ENCODE peak calls at places on chromosomes 3 and 15, in six cellular contexts. K, Z, E, U, T and O are unnamed samples.

GRCh38 chr3:55333923-55334322 is 153.2 kb downstream of the WNT5A start:
- DNase-seq in K (peak), Z (no peak), E (no peak), U (no peak), T (peak), O (no peak)

GRCh38 chr15:51724673-51725072 is 12.8 kb downstream of the LYSMD2 start:
- DNase-seq in K (no peak), Z (no peak), E (no peak), U (no peak), T (peak), O (no peak)

GRCh38 chr3:130757751-130758150 is 11.1 kb upstream of the PIK3R4 start:
- DNase-seq in K (no peak), Z (no peak), E (no peak), U (no peak), T (no peak), O (no peak)

GRCh38 chr3:37183976-37184375 is 9.6 kb upstream of the LRRFIP2 start:
- DNase-seq in K (no peak), Z (no peak), E (no peak), U (peak), T (no peak), O (no peak)

GRCh38 chr15:74253276-74253921 is 17.3 kb downstream of the CCDC33 start:
- DNase-seq in K (peak), Z (no peak), E (no peak), U (no peak), T (no peak), O (no peak)

GRCh38 chr3:126313580-126314304 is 43.5 kb downstream of the KLF15 start:
- DNase-seq in K (peak), Z (peak), E (no peak), U (peak), T (no peak), O (no peak)

GRCh38 chr15:38226867-38227266 is 25.8 kb upstream of the SPRED1 start:
- DNase-seq in K (peak), Z (no peak), E (no peak), U (no peak), T (peak), O (no peak)

GRCh38 chr3:160641675-160642330 is 35.2 kb upstream of the ARL14 start:
- DNase-seq in K (peak), Z (no peak), E (no peak), U (no peak), T (no peak), O (no peak)

GRCh38 chr15:73331991-73332925 is 36.5 kb downstream of the HCN4 start:
- DNase-seq in K (no peak), Z (no peak), E (no peak), U (no peak), T (no peak), O (no peak)

GRCh38 chr3:179660872-179661271 is 8.0 kb downstream of the USP13 start:
- DNase-seq in K (no peak), Z (no peak), E (no peak), U (no peak), T (no peak), O (no peak)

GRCh38 chr3:85864896-85865295 is 906.1 kb downstream of the CADM2 start:
- DNase-seq in K (no peak), Z (no peak), E (no peak), U (no peak), T (no peak), O (no peak)

GRCh38 chr3:123025642-123026521 is 1.7 kb downstream of the SEMA5B start:
- DNase-seq in K (no peak), Z (peak), E (peak), U (peak), T (no peak), O (no peak)

GRCh38 chr15:54580643-54581042 is 602.4 kb downstream of the UNC13C start:
- DNase-seq in K (no peak), Z (no peak), E (no peak), U (no peak), T (no peak), O (no peak)

GRCh38 chr3:62041681-62042080 is 331.7 kb downstream of the FEZF2 start:
- DNase-seq in K (no peak), Z (no peak), E (no peak), U (no peak), T (no peak), O (peak)

GRCh38 chr3:181403876-181404660 is 307.7 kb upstream of the SOX2 start:
- DNase-seq in K (no peak), Z (no peak), E (no peak), U (no peak), T (no peak), O (no peak)

GRCh38 chr3:133294253-133294652 is 105.6 kb upstream of the BFSP2 start:
- DNase-seq in K (peak), Z (no peak), E (no peak), U (no peak), T (no peak), O (no peak)

GRCh38 chr15:35626984-35627383 is 81.0 kb upstream of the DPH6 start:
- DNase-seq in K (no peak), Z (no peak), E (no peak), U (no peak), T (no peak), O (no peak)

GRCh38 chr3:184761120-184761841 is 49.4 kb upstream of the MAGEF1 start:
- DNase-seq in K (peak), Z (peak), E (no peak), U (no peak), T (no peak), O (no peak)

GRCh38 chr3:69967156-69967555 is 32.4 kb upstream of the SAMMSON start:
- DNase-seq in K (no peak), Z (no peak), E (no peak), U (no peak), T (no peak), O (no peak)

GRCh38 chr3:69962053-69962452 is 37.5 kb upstream of the SAMMSON start:
- DNase-seq in K (no peak), Z (no peak), E (no peak), U (no peak), T (no peak), O (no peak)

GRCh38 chr3:69959581-69959980 is 40.0 kb upstream of the SAMMSON start:
- DNase-seq in K (no peak), Z (no peak), E (no peak), U (no peak), T (peak), O (no peak)

GRCh38 chr3:69963643-69964042 is 35.9 kb upstream of the SAMMSON start:
- DNase-seq in K (no peak), Z (no peak), E (no peak), U (no peak), T (no peak), O (no peak)
- H3K14ac ChIP-seq in K (no peak), Z (no peak), E (no peak), U (no peak), T (no peak), O (no peak)

DNA sequence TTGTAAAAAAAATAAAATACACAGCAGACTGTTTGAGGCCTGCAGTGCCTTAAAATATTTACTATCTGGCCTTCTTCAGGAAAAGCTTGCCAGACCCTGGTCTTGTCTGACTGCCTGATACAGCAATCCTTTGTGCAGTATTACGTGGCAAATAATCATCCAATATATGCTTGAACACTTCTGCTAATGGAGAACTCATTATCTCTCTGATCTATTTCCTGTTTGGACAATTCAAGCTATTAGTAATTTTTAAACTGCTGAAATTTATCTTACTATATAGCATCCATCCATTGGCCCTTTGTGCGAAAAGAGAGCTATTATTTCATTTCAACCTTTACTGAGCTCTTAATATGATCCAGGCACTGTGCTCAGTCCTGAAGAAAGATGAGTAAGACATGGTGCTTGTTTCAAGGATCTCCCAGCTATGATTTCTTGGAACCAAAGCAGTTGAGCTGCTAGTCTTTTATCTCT is 15.9 kb downstream of the ATG7 start:
- DNase-seq in K (peak), Z (no peak), E (no peak), U (no peak), T (peak), O (no peak)
- H3K14ac ChIP-seq in K (peak), Z (no peak), E (no peak), U (no peak), T (no peak), O (no peak)

GRCh38 chr15:63994073-63994600 is 52.1 kb downstream of the DAPK2 start:
- DNase-seq in K (no peak), Z (no peak), E (no peak), U (no peak), T (no peak), O (no peak)
- H3K14ac ChIP-seq in K (no peak), Z (no peak), E (no peak), U (no peak), T (no peak), O (no peak)

DNA sequence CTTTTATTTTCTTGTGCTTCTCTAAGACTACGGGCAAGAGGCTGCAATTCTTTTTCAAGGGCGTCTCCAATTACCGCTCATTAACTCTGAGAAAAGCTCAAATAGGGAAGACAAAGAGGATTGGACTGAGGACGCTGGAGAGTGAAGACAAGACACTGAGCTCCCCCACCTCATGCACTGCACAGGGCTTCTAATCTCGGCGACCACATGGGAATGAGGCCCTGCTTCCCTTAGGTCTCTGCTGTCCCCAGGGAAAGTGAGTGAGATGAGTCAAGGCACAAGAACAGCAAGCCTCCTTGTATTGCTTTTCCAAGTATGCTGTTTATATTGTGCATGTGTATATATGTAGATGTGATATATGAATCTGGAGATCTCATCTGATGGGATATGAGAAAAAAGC is 392.2 kb upstream of the CFAP20DC start:
- DNase-seq in K (no peak), Z (no peak), E (peak), U (no peak), T (peak), O (no peak)
- H3K14ac ChIP-seq in K (no peak), Z (no peak), E (no peak), U (no peak), T (no peak), O (no peak)